ENCODE peak calls at places on chromosomes 2 and 18, in seven cellular contexts. C, Q, K, F, S, R and J are unnamed samples.

GRCh38 chr2:110748489-110748867 is 16.1 kb downstream of the ACOXL start:
- DNase-seq in C (no peak), Q (peak), K (peak), F (no peak), S (peak), R (peak), J (no peak)

GRCh38 chr2:219783551-219783950 is 156.1 kb downstream of the SLC4A3 start:
- DNase-seq in C (no peak), Q (no peak), K (no peak), F (no peak), S (no peak), R (no peak), J (no peak)

GRCh38 chr2:150486539-150487484 is 655 bp downstream of the RND3 start:
- DNase-seq in C (peak), Q (no peak), K (peak), F (no peak), S (peak), R (peak), J (peak)

GRCh38 chr18:74775239-74775638 is 177.6 kb downstream of the ZNF407 start:
- DNase-seq in C (no peak), Q (no peak), K (no peak), F (no peak), S (no peak), R (no peak), J (no peak)

GRCh38 chr2:105388971-105389381 is 9.9 kb downstream of the FHL2 start:
- DNase-seq in C (peak), Q (no peak), K (no peak), F (peak), S (no peak), R (no peak), J (no peak)

GRCh38 chr2:144456680-144457079 is 63.2 kb downstream of the ZEB2 start:
- DNase-seq in C (peak), Q (no peak), K (no peak), F (peak), S (no peak), R (no peak), J (no peak)

GRCh38 chr18:23718243-23718720 is 29.0 kb downstream of the LAMA3 start:
- DNase-seq in C (no peak), Q (no peak), K (no peak), F (peak), S (no peak), R (no peak), J (no peak)

GRCh38 chr2:185738679-185739472 is at the start of gene FSIP2:
- DNase-seq in C (peak), Q (no peak), K (peak), F (no peak), S (no peak), R (no peak), J (no peak)

GRCh38 chr2:200130762-200131166 is 175.4 kb downstream of the MAIP1 start:
- DNase-seq in C (no peak), Q (no peak), K (no peak), F (no peak), S (peak), R (peak), J (no peak)

GRCh38 chr18:10329116-10329515 is 125.3 kb upstream of the APCDD1 start:
- DNase-seq in C (no peak), Q (no peak), K (no peak), F (no peak), S (no peak), R (no peak), J (peak)

GRCh38 chr2:231708773-231709635 is 679 bp downstream of the PTMA start:
- DNase-seq in C (peak), Q (peak), K (no peak), F (no peak), S (peak), R (peak), J (peak)

GRCh38 chr2:142786922-142787702 is 90.4 kb upstream of the KYNU start:
- DNase-seq in C (no peak), Q (no peak), K (no peak), F (no peak), S (no peak), R (no peak), J (no peak)

GRCh38 chr2:240963376-240964220 is 34.8 kb upstream of the SNED1 start:
- DNase-seq in C (no peak), Q (peak), K (no peak), F (no peak), S (no peak), R (no peak), J (no peak)

GRCh38 chr18:13377496-13377895 is 158.9 kb downstream of the LDLRAD4 start:
- DNase-seq in C (no peak), Q (peak), K (no peak), F (no peak), S (no peak), R (no peak), J (no peak)

GRCh38 chr2:238657132-238658053 is 190.5 kb upstream of the TWIST2 start:
- DNase-seq in C (no peak), Q (no peak), K (no peak), F (peak), S (no peak), R (no peak), J (no peak)

GRCh38 chr2:120318626-120319025 is 27.3 kb upstream of the INHBB start:
- DNase-seq in C (no peak), Q (peak), K (no peak), F (no peak), S (no peak), R (no peak), J (no peak)

GRCh38 chr2:10344105-10345066 is 41.7 kb downstream of the HPCAL1 start:
- DNase-seq in C (no peak), Q (no peak), K (no peak), F (no peak), S (no peak), R (no peak), J (no peak)

GRCh38 chr2:128545829-128546228 is 227.2 kb upstream of the HS6ST1 start:
- DNase-seq in C (no peak), Q (no peak), K (no peak), F (no peak), S (no peak), R (no peak), J (no peak)

GRCh38 chr2:62398295-62398855 is 107.6 kb downstream of the TMEM17 start:
- DNase-seq in C (no peak), Q (no peak), K (peak), F (no peak), S (no peak), R (no peak), J (no peak)

GRCh38 chr2:177393381-177393780 is 808 bp downstream of the AGPS start:
- DNase-seq in C (no peak), Q (no peak), K (no peak), F (no peak), S (no peak), R (peak), J (no peak)

GRCh38 chr2:229454934-229455631 is 184.0 kb upstream of the PID1 start:
- DNase-seq in C (no peak), Q (no peak), K (no peak), F (peak), S (no peak), R (no peak), J (no peak)

GRCh38 chr2:210899131-210899530 is 342.7 kb downstream of the CPS1 start:
- DNase-seq in C (no peak), Q (no peak), K (no peak), F (no peak), S (no peak), R (no peak), J (no peak)

GRCh38 chr2:63589148-63589972 is 597 bp downstream of the MDH1 start:
- DNase-seq in C (peak), Q (no peak), K (no peak), F (no peak), S (no peak), R (peak), J (peak)

GRCh38 chr2:165371356-165371755 is 98.1 kb upstream of the CSRNP3 start:
- DNase-seq in C (no peak), Q (no peak), K (no peak), F (no peak), S (peak), R (peak), J (no peak)

GRCh38 chr2:235642446-235643107 is 148.7 kb downstream of the AGAP1 start:
- DNase-seq in C (peak), Q (no peak), K (no peak), F (no peak), S (no peak), R (no peak), J (no peak)

GRCh38 chr18:10057808-10058791 is 144.3 kb downstream of the VAPA start:
- DNase-seq in C (no peak), Q (no peak), K (no peak), F (peak), S (no peak), R (no peak), J (no peak)

GRCh38 chr18:55489034-55489741 is 98.8 kb downstream of the TCF4 start:
- DNase-seq in C (no peak), Q (no peak), K (no peak), F (no peak), S (no peak), R (peak), J (no peak)

GRCh38 chr18:48842259-48843061 is 108.3 kb downstream of the SMAD7 start:
- DNase-seq in C (peak), Q (peak), K (peak), F (no peak), S (no peak), R (no peak), J (no peak)

GRCh38 chr2:3433339-3433699 is 53.8 kb downstream of the TRAPPC12 start:
- DNase-seq in C (no peak), Q (no peak), K (no peak), F (no peak), S (peak), R (peak), J (no peak)